ENCODE peak calls at places on chromosomes 11 and 22, in four cellular contexts. One of them, this sample, is unnamed.

GRCh38 chr11:86627776-86628455 is 44.5 kb downstream of the ME3 start:
- DNase-seq in IMR-90: no peak
- DNase-seq in mesenchymal stem cell: no peak
- DNase-seq in trophoblast cell: no peak
- DNase-seq in this sample: no peak

GRCh38 chr11:126561327-126561893 is 205.9 kb downstream of the ST3GAL4 start:
- DNase-seq in IMR-90: peak
- DNase-seq in mesenchymal stem cell: peak
- DNase-seq in trophoblast cell: peak
- DNase-seq in this sample: peak

GRCh38 chr22:39253427-39254070 is 8.8 kb upstream of the PDGFB start:
- DNase-seq in IMR-90: peak
- DNase-seq in mesenchymal stem cell: peak
- DNase-seq in trophoblast cell: peak
- DNase-seq in this sample: no peak

GRCh38 chr22:30016596-30016995 is 63.7 kb upstream of the HORMAD2 start:
- DNase-seq in IMR-90: peak
- DNase-seq in mesenchymal stem cell: no peak
- DNase-seq in trophoblast cell: no peak
- DNase-seq in this sample: no peak

GRCh38 chr11:74611369-74611861 is 19.0 kb downstream of the POLD3 start:
- DNase-seq in IMR-90: peak
- DNase-seq in mesenchymal stem cell: peak
- DNase-seq in trophoblast cell: peak
- DNase-seq in this sample: no peak

GRCh38 chr11:61162092-61162935 is 1.1 kb upstream of the VPS37C start:
- DNase-seq in IMR-90: peak
- DNase-seq in mesenchymal stem cell: peak
- DNase-seq in trophoblast cell: peak
- DNase-seq in this sample: no peak

GRCh38 chr22:39300198-39300830 is 19.1 kb downstream of the RPL3 start:
- DNase-seq in IMR-90: no peak
- DNase-seq in mesenchymal stem cell: peak
- DNase-seq in trophoblast cell: peak
- DNase-seq in this sample: no peak

GRCh38 chr22:41074941-41075710 is 17.3 kb upstream of the EP300 start:
- DNase-seq in IMR-90: no peak
- DNase-seq in mesenchymal stem cell: no peak
- DNase-seq in trophoblast cell: no peak
- DNase-seq in this sample: no peak

GRCh38 chr22:25658641-25659040 is 83.3 kb upstream of the MYO18B start:
- DNase-seq in IMR-90: no peak
- DNase-seq in mesenchymal stem cell: no peak
- DNase-seq in trophoblast cell: no peak
- DNase-seq in this sample: no peak

GRCh38 chr22:40218723-40219294 is 41.1 kb downstream of the TNRC6B start:
- DNase-seq in IMR-90: peak
- DNase-seq in mesenchymal stem cell: no peak
- DNase-seq in trophoblast cell: no peak
- DNase-seq in this sample: no peak

GRCh38 chr11:111177037-111177988 is 68.2 kb upstream of the POU2AF2 start:
- DNase-seq in IMR-90: no peak
- DNase-seq in mesenchymal stem cell: no peak
- DNase-seq in trophoblast cell: no peak
- DNase-seq in this sample: no peak

GRCh38 chr22:39360242-39360641 is 10.5 kb downstream of the SYNGR1 start:
- DNase-seq in IMR-90: no peak
- DNase-seq in mesenchymal stem cell: no peak
- DNase-seq in trophoblast cell: no peak
- DNase-seq in this sample: no peak

GRCh38 chr11:69936750-69937149 is 117.5 kb upstream of the FGF3 start:
- DNase-seq in IMR-90: no peak
- DNase-seq in mesenchymal stem cell: no peak
- DNase-seq in trophoblast cell: no peak
- DNase-seq in this sample: no peak

GRCh38 chr11:82828472-82828871 is 71.8 kb downstream of the PRCP start:
- DNase-seq in IMR-90: no peak
- DNase-seq in mesenchymal stem cell: no peak
- DNase-seq in trophoblast cell: no peak
- DNase-seq in this sample: no peak

GRCh38 chr22:29369460-29369859 is 18.9 kb downstream of the AP1B1 start:
- DNase-seq in IMR-90: peak
- DNase-seq in mesenchymal stem cell: peak
- DNase-seq in trophoblast cell: peak
- DNase-seq in this sample: peak

GRCh38 chr22:29351042-29351441 is 35.5 kb upstream of the RASL10A start:
- DNase-seq in IMR-90: no peak
- DNase-seq in mesenchymal stem cell: no peak
- DNase-seq in trophoblast cell: no peak
- DNase-seq in this sample: no peak

GRCh38 chr22:28656156-28656555 is 23.5 kb downstream of the TTC28 start:
- DNase-seq in IMR-90: no peak
- DNase-seq in mesenchymal stem cell: no peak
- DNase-seq in trophoblast cell: no peak
- DNase-seq in this sample: no peak

GRCh38 chr11:94895451-94895850 is 77.9 kb downstream of the CWC15 start:
- DNase-seq in IMR-90: peak
- DNase-seq in mesenchymal stem cell: peak
- DNase-seq in trophoblast cell: no peak
- DNase-seq in this sample: no peak

GRCh38 chr11:27933992-27934829 is 173.7 kb downstream of the KIF18A start:
- DNase-seq in IMR-90: peak
- DNase-seq in mesenchymal stem cell: peak
- DNase-seq in trophoblast cell: no peak
- DNase-seq in this sample: no peak

GRCh38 chr11:413120-414081 is 1.4 kb downstream of the SIGIRR start:
- DNase-seq in IMR-90: no peak
- DNase-seq in mesenchymal stem cell: no peak
- DNase-seq in trophoblast cell: no peak
- DNase-seq in this sample: no peak

GRCh38 chr22:48545976-48546375 is 1281.7 kb downstream of the BRD1 start:
- DNase-seq in IMR-90: no peak
- DNase-seq in mesenchymal stem cell: no peak
- DNase-seq in trophoblast cell: no peak
- DNase-seq in this sample: no peak

GRCh38 chr11:66739983-66740382 is 11.0 kb upstream of the SPTBN2 start:
- DNase-seq in IMR-90: peak
- DNase-seq in mesenchymal stem cell: no peak
- DNase-seq in trophoblast cell: no peak
- DNase-seq in this sample: no peak

GRCh38 chr11:8732276-8732675 is 49.7 kb downstream of the RPL27A start:
- DNase-seq in IMR-90: no peak
- DNase-seq in mesenchymal stem cell: peak
- DNase-seq in trophoblast cell: no peak
- DNase-seq in this sample: no peak

GRCh38 chr11:44110231-44110679 is 14.8 kb downstream of the EXT2 start:
- DNase-seq in IMR-90: peak
- DNase-seq in mesenchymal stem cell: peak
- DNase-seq in trophoblast cell: peak
- DNase-seq in this sample: peak

GRCh38 chr11:103622296-103622695 is 414.1 kb upstream of the DDI1 start:
- DNase-seq in IMR-90: no peak
- DNase-seq in mesenchymal stem cell: no peak
- DNase-seq in trophoblast cell: no peak
- DNase-seq in this sample: no peak

GRCh38 chr11:8886332-8886731 is 24.7 kb upstream of the AKIP1 start:
- DNase-seq in IMR-90: peak
- DNase-seq in mesenchymal stem cell: peak
- DNase-seq in trophoblast cell: no peak
- DNase-seq in this sample: no peak

GRCh38 chr22:32082331-32082730 is 39.3 kb downstream of the SLC5A1 start:
- DNase-seq in IMR-90: no peak
- DNase-seq in mesenchymal stem cell: peak
- DNase-seq in trophoblast cell: no peak
- DNase-seq in this sample: no peak

GRCh38 chr11:60724420-60724819 is at the start of gene MS4A18:
- DNase-seq in IMR-90: no peak
- DNase-seq in mesenchymal stem cell: no peak
- DNase-seq in trophoblast cell: no peak
- DNase-seq in this sample: no peak

GRCh38 chr22:44355688-44356070 is 42.9 kb upstream of the SHISAL1 start:
- DNase-seq in IMR-90: no peak
- DNase-seq in mesenchymal stem cell: no peak
- DNase-seq in trophoblast cell: no peak
- DNase-seq in this sample: no peak

GRCh38 chr11:58618215-58618614 is 4.2 kb upstream of the CNTF start:
- DNase-seq in IMR-90: no peak
- DNase-seq in mesenchymal stem cell: no peak
- DNase-seq in trophoblast cell: no peak
- DNase-seq in this sample: no peak

GRCh38 chr22:35230839-35231584 is 26.3 kb upstream of the HMGXB4 start:
- DNase-seq in IMR-90: no peak
- DNase-seq in mesenchymal stem cell: no peak
- DNase-seq in trophoblast cell: no peak
- DNase-seq in this sample: no peak

GRCh38 chr22:45224988-45225731 is 15.5 kb downstream of the KIAA0930 start:
- DNase-seq in IMR-90: no peak
- DNase-seq in mesenchymal stem cell: no peak
- DNase-seq in trophoblast cell: no peak
- DNase-seq in this sample: no peak

DNA sequence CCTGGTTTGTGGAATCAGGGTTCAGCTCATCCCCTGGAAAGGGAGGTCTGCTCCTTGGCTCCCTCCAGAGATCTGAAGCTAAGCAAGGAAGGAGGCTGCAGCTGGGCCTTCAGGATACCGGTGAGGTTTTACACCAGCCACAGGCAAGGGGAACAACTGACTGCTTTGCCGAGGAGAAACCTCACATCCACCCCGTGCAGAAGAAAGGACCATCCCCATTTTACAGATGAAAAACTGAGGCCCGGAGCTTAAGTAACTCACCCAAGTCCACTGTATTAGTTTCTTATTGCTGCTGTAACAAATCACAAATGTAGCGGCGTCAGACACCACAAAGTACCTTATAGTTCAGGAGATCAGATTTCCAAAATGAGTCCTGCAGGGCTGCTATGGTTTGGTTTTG is 173.7 kb downstream of the MN1 start:
- DNase-seq in IMR-90: no peak
- DNase-seq in mesenchymal stem cell: no peak
- DNase-seq in trophoblast cell: no peak
- DNase-seq in this sample: no peak
- H2BK120ac ChIP-seq in IMR-90: no peak
- H2BK120ac ChIP-seq in mesenchymal stem cell: no peak
- H2BK120ac ChIP-seq in trophoblast cell: no peak
- H2BK120ac ChIP-seq in this sample: no peak

DNA sequence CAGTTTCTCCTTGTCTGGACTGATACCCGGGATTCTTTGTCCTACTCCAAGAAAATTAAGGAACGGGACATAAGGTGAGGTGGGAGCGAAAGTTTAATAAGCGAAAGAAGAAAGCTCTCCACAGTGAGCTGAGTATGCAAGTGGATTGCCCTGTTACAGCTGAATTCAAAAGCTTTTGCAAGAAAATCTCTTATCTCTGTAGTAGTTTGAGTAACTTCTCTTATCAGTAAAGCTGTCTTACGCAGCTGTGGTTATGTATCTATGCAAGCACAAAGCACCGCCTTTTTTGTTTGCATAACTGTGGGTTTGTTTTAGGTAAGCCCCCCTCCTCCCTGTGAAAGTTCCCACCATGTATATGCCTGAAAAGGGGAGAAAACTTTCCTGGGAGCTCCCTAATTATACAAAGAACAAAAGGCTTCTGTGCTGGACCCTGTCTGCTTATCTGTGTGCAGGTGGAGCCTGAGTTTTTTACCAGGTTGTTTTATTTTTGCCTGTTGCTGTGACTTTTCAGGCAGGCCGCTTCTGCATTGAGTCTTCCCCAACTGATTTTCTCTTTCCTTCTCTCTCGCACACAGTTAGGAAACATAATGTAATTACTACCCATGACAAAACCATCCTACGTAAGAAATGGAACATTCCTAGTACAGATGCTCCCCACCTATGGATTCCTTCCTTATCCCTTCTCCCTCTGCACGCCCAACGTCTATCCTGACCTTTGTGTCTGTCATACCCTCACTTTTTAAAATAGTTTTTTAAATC is 826 bp upstream of the PLAAT5 start:
- DNase-seq in IMR-90: peak
- DNase-seq in mesenchymal stem cell: no peak
- DNase-seq in trophoblast cell: peak
- DNase-seq in this sample: no peak
- H3K4me3 ChIP-seq in IMR-90: no peak
- H3K4me3 ChIP-seq in mesenchymal stem cell: peak
- H3K4me3 ChIP-seq in trophoblast cell: no peak
- H3K4me3 ChIP-seq in this sample: no peak

GRCh38 chr11:130211781-130212401 is 52.3 kb downstream of the ST14 start:
- DNase-seq in IMR-90: no peak
- DNase-seq in mesenchymal stem cell: no peak
- DNase-seq in trophoblast cell: no peak
- DNase-seq in this sample: no peak

GRCh38 chr11:130213979-130214281 is 54.3 kb downstream of the ST14 start:
- DNase-seq in IMR-90: no peak
- DNase-seq in mesenchymal stem cell: no peak
- DNase-seq in trophoblast cell: no peak
- DNase-seq in this sample: no peak

GRCh38 chr11:130214861-130215530 is 55.4 kb downstream of the ST14 start:
- DNase-seq in IMR-90: no peak
- DNase-seq in mesenchymal stem cell: no peak
- DNase-seq in trophoblast cell: no peak
- DNase-seq in this sample: no peak

GRCh38 chr11:130212431-130212961 is 52.9 kb downstream of the ST14 start:
- DNase-seq in IMR-90: no peak
- DNase-seq in mesenchymal stem cell: no peak
- DNase-seq in trophoblast cell: no peak
- DNase-seq in this sample: no peak

DNA sequence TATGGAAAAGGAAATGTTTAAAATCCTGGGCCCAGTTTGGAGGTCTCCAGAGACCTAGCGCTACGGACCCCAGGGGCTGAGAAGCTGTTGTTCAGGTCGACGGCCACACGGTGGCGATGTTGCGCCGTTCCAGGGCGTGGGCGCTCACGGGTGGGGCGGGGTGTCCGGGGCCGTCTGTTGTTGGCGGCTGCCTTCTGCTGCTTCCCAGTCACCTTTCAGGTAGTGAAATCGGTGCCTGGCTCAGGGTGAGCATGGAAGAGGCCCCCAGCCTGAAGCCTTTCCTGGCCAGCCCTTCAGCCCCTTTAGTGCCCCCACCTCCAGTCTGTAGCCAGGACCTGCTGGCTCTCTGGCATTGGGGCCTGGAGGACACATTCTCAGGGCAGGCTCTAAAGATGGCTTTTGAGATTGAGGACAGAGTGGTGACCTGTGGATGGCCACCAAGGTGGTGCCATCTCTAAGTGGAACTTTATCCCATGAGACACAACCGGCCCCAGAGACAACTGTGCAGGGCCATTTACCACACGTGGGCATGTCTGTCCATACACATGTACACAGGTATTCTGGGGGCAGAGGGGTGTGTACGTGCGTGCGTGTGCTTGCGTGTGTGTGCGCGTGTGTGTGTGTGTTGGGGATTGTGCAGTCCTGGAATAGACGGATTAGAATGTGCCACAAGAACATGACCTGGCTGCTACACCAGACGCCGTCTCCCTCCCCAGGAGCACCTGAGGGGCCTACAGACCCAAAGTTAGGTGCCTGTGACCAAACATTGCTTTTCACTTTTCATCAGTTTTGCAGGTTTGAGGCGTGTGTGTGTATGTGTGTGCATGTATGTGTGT is 53.8 kb downstream of the ST14 start:
- DNase-seq in IMR-90: peak
- DNase-seq in mesenchymal stem cell: peak
- DNase-seq in trophoblast cell: peak
- DNase-seq in this sample: peak
- H3K23ac ChIP-seq in IMR-90: no peak
- H3K23ac ChIP-seq in mesenchymal stem cell: no peak
- H3K23ac ChIP-seq in trophoblast cell: no peak
- H3K23ac ChIP-seq in this sample: peak

GRCh38 chr11:68460741-68461283 is at the start of gene PPP6R3:
- DNase-seq in IMR-90: no peak
- DNase-seq in mesenchymal stem cell: no peak
- DNase-seq in trophoblast cell: no peak
- DNase-seq in this sample: no peak
- H2BK120ac ChIP-seq in IMR-90: peak
- H2BK120ac ChIP-seq in mesenchymal stem cell: peak
- H2BK120ac ChIP-seq in trophoblast cell: peak
- H2BK120ac ChIP-seq in this sample: no peak